ENCODE peak calls at places on chromosomes 11 and 22, in seven cellular contexts. H is neural crest cell; V is stimulated activated CD8-positive, alpha-beta memory T cell treated with anti-CD3 and anti-CD28 coated beads, Interleukin-2, amount 100 ng/mL, for 48 hours; F is T-cell; A is non-pigmented ciliary epithelial cell; T is NAMALWA; K is neuronal stem cell. W is an unnamed sample.

GRCh38 chr22:49677495-49677889 is 150.2 kb downstream of the BRD1 start:
- DNase-seq in H (no peak), V (no peak), F (peak; percentile 5), A (no peak), T (no peak), K (no peak), W (no peak)

GRCh38 chr11:79185351-79185750 is 255.5 kb downstream of the TENM4 start:
- DNase-seq in H (no peak), V (no peak), F (no peak), A (no peak), T (no peak), K (no peak), W (no peak)

GRCh38 chr11:125625594-125626380 is 824 bp downstream of the CHEK1 start:
- DNase-seq in H (peak; percentile 93), V (peak; percentile 84), F (peak; percentile 82), A (peak; percentile 57), T (peak; percentile 93), K (peak; percentile 95), W (peak; percentile 79)

GRCh38 chr11:57321388-57321995 is 3.3 kb downstream of the TNKS1BP1 start:
- DNase-seq in H (no peak), V (no peak), F (no peak), A (no peak), T (no peak), K (no peak), W (no peak)

GRCh38 chr22:20591295-20591645 is 83.9 kb downstream of the MED15 start:
- DNase-seq in H (no peak), V (no peak), F (no peak), A (no peak), T (no peak), K (no peak), W (no peak)

GRCh38 chr22:40728731-40729189 is 49.5 kb downstream of the MCHR1 start:
- DNase-seq in H (no peak), V (peak; percentile 13), F (peak; percentile 59), A (peak; percentile 32), T (no peak), K (no peak), W (no peak)

GRCh38 chr22:36224245-36224644 is 15.1 kb downstream of the APOL2 start:
- DNase-seq in H (no peak), V (no peak), F (no peak), A (no peak), T (no peak), K (no peak), W (no peak)

GRCh38 chr11:102552447-102553200 is 22.1 kb upstream of the MMP7 start:
- DNase-seq in H (no peak), V (no peak), F (no peak), A (no peak), T (no peak), K (no peak), W (no peak)

GRCh38 chr22:50676661-50677492 is 4.3 kb downstream of the SHANK3 start:
- DNase-seq in H (no peak), V (no peak), F (no peak), A (no peak), T (no peak), K (no peak), W (no peak)

GRCh38 chr22:18056802-18057474 is 20.9 kb upstream of the PEX26 start:
- DNase-seq in H (no peak), V (no peak), F (no peak), A (no peak), T (peak; percentile 72), K (no peak), W (peak; percentile 70)

GRCh38 chr22:26409705-26410376 is 19.2 kb upstream of the ASPHD2 start:
- DNase-seq in H (no peak), V (no peak), F (no peak), A (no peak), T (peak; percentile 28), K (no peak), W (no peak)

W was measured in germinal center.